ENCODE peak calls at places on chromosome 2, in seven cellular contexts. One of them, this sample, is unnamed.

GRCh38 chr2:180337136-180337535 is 330.0 kb upstream of the CWC22 start:
- DNase-seq in nucleus accumbens: no peak
- DNase-seq in globus pallidus: no peak
- DNase-seq in posterior cingulate gyrus: no peak
- DNase-seq in RWPE1: no peak
- DNase-seq in activated CD4-positive, alpha-beta T cell treated with anti-CD3 and anti-CD28 coated beads for 24 hours: no peak
- DNase-seq in stimulated activated CD8-positive, alpha-beta memory T cell treated with anti-CD3 and anti-CD28 coated beads, Interleukin-2, amount 100 ng/mL, for 1 hour: no peak
- DNase-seq in this sample: no peak

GRCh38 chr2:102141915-102142828 is at the start of gene IL1R1:
- DNase-seq in nucleus accumbens: no peak
- DNase-seq in globus pallidus: peak; percentile 5
- DNase-seq in posterior cingulate gyrus: peak; percentile 35
- DNase-seq in RWPE1: peak; percentile 67
- DNase-seq in activated CD4-positive, alpha-beta T cell treated with anti-CD3 and anti-CD28 coated beads for 24 hours: no peak
- DNase-seq in stimulated activated CD8-positive, alpha-beta memory T cell treated with anti-CD3 and anti-CD28 coated beads, Interleukin-2, amount 100 ng/mL, for 1 hour: no peak
- DNase-seq in this sample: no peak

GRCh38 chr2:7269993-7270392 is 352.8 kb downstream of the RNF144A start:
- DNase-seq in nucleus accumbens: no peak
- DNase-seq in globus pallidus: no peak
- DNase-seq in posterior cingulate gyrus: no peak
- DNase-seq in RWPE1: no peak
- DNase-seq in activated CD4-positive, alpha-beta T cell treated with anti-CD3 and anti-CD28 coated beads for 24 hours: no peak
- DNase-seq in stimulated activated CD8-positive, alpha-beta memory T cell treated with anti-CD3 and anti-CD28 coated beads, Interleukin-2, amount 100 ng/mL, for 1 hour: no peak
- DNase-seq in this sample: no peak

GRCh38 chr2:241811209-241811951 is 2.4 kb downstream of the NEU4 start:
- DNase-seq in nucleus accumbens: peak; percentile 44
- DNase-seq in globus pallidus: peak; percentile 77
- DNase-seq in posterior cingulate gyrus: no peak
- DNase-seq in RWPE1: no peak
- DNase-seq in activated CD4-positive, alpha-beta T cell treated with anti-CD3 and anti-CD28 coated beads for 24 hours: no peak
- DNase-seq in stimulated activated CD8-positive, alpha-beta memory T cell treated with anti-CD3 and anti-CD28 coated beads, Interleukin-2, amount 100 ng/mL, for 1 hour: no peak
- DNase-seq in this sample: no peak

GRCh38 chr2:68438455-68439303 is 28.4 kb downstream of the FBXO48 start:
- DNase-seq in nucleus accumbens: no peak
- DNase-seq in globus pallidus: no peak
- DNase-seq in posterior cingulate gyrus: no peak
- DNase-seq in RWPE1: no peak
- DNase-seq in activated CD4-positive, alpha-beta T cell treated with anti-CD3 and anti-CD28 coated beads for 24 hours: no peak
- DNase-seq in stimulated activated CD8-positive, alpha-beta memory T cell treated with anti-CD3 and anti-CD28 coated beads, Interleukin-2, amount 100 ng/mL, for 1 hour: no peak
- DNase-seq in this sample: no peak

GRCh38 chr2:147110317-147110716 is 734.5 kb upstream of the ACVR2A start:
- DNase-seq in nucleus accumbens: no peak
- DNase-seq in globus pallidus: no peak
- DNase-seq in posterior cingulate gyrus: no peak
- DNase-seq in RWPE1: no peak
- DNase-seq in activated CD4-positive, alpha-beta T cell treated with anti-CD3 and anti-CD28 coated beads for 24 hours: no peak
- DNase-seq in stimulated activated CD8-positive, alpha-beta memory T cell treated with anti-CD3 and anti-CD28 coated beads, Interleukin-2, amount 100 ng/mL, for 1 hour: no peak
- DNase-seq in this sample: no peak

GRCh38 chr2:199085201-199085750 is 372.5 kb downstream of the SATB2 start:
- DNase-seq in nucleus accumbens: no peak
- DNase-seq in globus pallidus: no peak
- DNase-seq in posterior cingulate gyrus: no peak
- DNase-seq in RWPE1: no peak
- DNase-seq in activated CD4-positive, alpha-beta T cell treated with anti-CD3 and anti-CD28 coated beads for 24 hours: no peak
- DNase-seq in stimulated activated CD8-positive, alpha-beta memory T cell treated with anti-CD3 and anti-CD28 coated beads, Interleukin-2, amount 100 ng/mL, for 1 hour: no peak
- DNase-seq in this sample: no peak

GRCh38 chr2:54652540-54652939 is 70.9 kb upstream of the EML6 start:
- DNase-seq in nucleus accumbens: no peak
- DNase-seq in globus pallidus: no peak
- DNase-seq in posterior cingulate gyrus: no peak
- DNase-seq in RWPE1: no peak
- DNase-seq in activated CD4-positive, alpha-beta T cell treated with anti-CD3 and anti-CD28 coated beads for 24 hours: no peak
- DNase-seq in stimulated activated CD8-positive, alpha-beta memory T cell treated with anti-CD3 and anti-CD28 coated beads, Interleukin-2, amount 100 ng/mL, for 1 hour: no peak
- DNase-seq in this sample: no peak

GRCh38 chr2:100243671-100244030 is 78.7 kb downstream of the LONRF2 start:
- DNase-seq in nucleus accumbens: no peak
- DNase-seq in globus pallidus: no peak
- DNase-seq in posterior cingulate gyrus: no peak
- DNase-seq in RWPE1: no peak
- DNase-seq in activated CD4-positive, alpha-beta T cell treated with anti-CD3 and anti-CD28 coated beads for 24 hours: no peak
- DNase-seq in stimulated activated CD8-positive, alpha-beta memory T cell treated with anti-CD3 and anti-CD28 coated beads, Interleukin-2, amount 100 ng/mL, for 1 hour: no peak
- DNase-seq in this sample: no peak

GRCh38 chr2:72993147-72993546 is 75.8 kb downstream of the EMX1 start:
- DNase-seq in nucleus accumbens: no peak
- DNase-seq in globus pallidus: peak; percentile 42
- DNase-seq in posterior cingulate gyrus: no peak
- DNase-seq in RWPE1: peak; percentile 64
- DNase-seq in activated CD4-positive, alpha-beta T cell treated with anti-CD3 and anti-CD28 coated beads for 24 hours: peak; percentile 49
- DNase-seq in stimulated activated CD8-positive, alpha-beta memory T cell treated with anti-CD3 and anti-CD28 coated beads, Interleukin-2, amount 100 ng/mL, for 1 hour: no peak
- DNase-seq in this sample: no peak

GRCh38 chr2:200360364-200360763 is 53.9 kb downstream of the SPATS2L start:
- DNase-seq in nucleus accumbens: no peak
- DNase-seq in globus pallidus: no peak
- DNase-seq in posterior cingulate gyrus: no peak
- DNase-seq in RWPE1: no peak
- DNase-seq in activated CD4-positive, alpha-beta T cell treated with anti-CD3 and anti-CD28 coated beads for 24 hours: no peak
- DNase-seq in stimulated activated CD8-positive, alpha-beta memory T cell treated with anti-CD3 and anti-CD28 coated beads, Interleukin-2, amount 100 ng/mL, for 1 hour: no peak
- DNase-seq in this sample: no peak

GRCh38 chr2:239073270-239073669 is 225.4 kb downstream of the TWIST2 start:
- DNase-seq in nucleus accumbens: no peak
- DNase-seq in globus pallidus: no peak
- DNase-seq in posterior cingulate gyrus: no peak
- DNase-seq in RWPE1: no peak
- DNase-seq in activated CD4-positive, alpha-beta T cell treated with anti-CD3 and anti-CD28 coated beads for 24 hours: no peak
- DNase-seq in stimulated activated CD8-positive, alpha-beta memory T cell treated with anti-CD3 and anti-CD28 coated beads, Interleukin-2, amount 100 ng/mL, for 1 hour: no peak
- DNase-seq in this sample: no peak

GRCh38 chr2:95073856-95074662 is 47.5 kb downstream of the MRPS5 start:
- DNase-seq in nucleus accumbens: peak; percentile 49
- DNase-seq in globus pallidus: peak; percentile 96
- DNase-seq in posterior cingulate gyrus: peak; percentile 70
- DNase-seq in RWPE1: no peak
- DNase-seq in activated CD4-positive, alpha-beta T cell treated with anti-CD3 and anti-CD28 coated beads for 24 hours: no peak
- DNase-seq in stimulated activated CD8-positive, alpha-beta memory T cell treated with anti-CD3 and anti-CD28 coated beads, Interleukin-2, amount 100 ng/mL, for 1 hour: no peak
- DNase-seq in this sample: no peak

GRCh38 chr2:216287251-216287650 is 85.0 kb downstream of the MARCHF4 start:
- DNase-seq in nucleus accumbens: no peak
- DNase-seq in globus pallidus: no peak
- DNase-seq in posterior cingulate gyrus: no peak
- DNase-seq in RWPE1: no peak
- DNase-seq in activated CD4-positive, alpha-beta T cell treated with anti-CD3 and anti-CD28 coated beads for 24 hours: no peak
- DNase-seq in stimulated activated CD8-positive, alpha-beta memory T cell treated with anti-CD3 and anti-CD28 coated beads, Interleukin-2, amount 100 ng/mL, for 1 hour: no peak
- DNase-seq in this sample: no peak

GRCh38 chr2:29544917-29545316 is 376.5 kb downstream of the ALK start:
- DNase-seq in nucleus accumbens: no peak
- DNase-seq in globus pallidus: no peak
- DNase-seq in posterior cingulate gyrus: no peak
- DNase-seq in RWPE1: no peak
- DNase-seq in activated CD4-positive, alpha-beta T cell treated with anti-CD3 and anti-CD28 coated beads for 24 hours: no peak
- DNase-seq in stimulated activated CD8-positive, alpha-beta memory T cell treated with anti-CD3 and anti-CD28 coated beads, Interleukin-2, amount 100 ng/mL, for 1 hour: no peak
- DNase-seq in this sample: no peak

GRCh38 chr2:160352492-160352891 is 141.1 kb downstream of the RBMS1 start:
- DNase-seq in nucleus accumbens: no peak
- DNase-seq in globus pallidus: no peak
- DNase-seq in posterior cingulate gyrus: no peak
- DNase-seq in RWPE1: peak; percentile 95
- DNase-seq in activated CD4-positive, alpha-beta T cell treated with anti-CD3 and anti-CD28 coated beads for 24 hours: no peak
- DNase-seq in stimulated activated CD8-positive, alpha-beta memory T cell treated with anti-CD3 and anti-CD28 coated beads, Interleukin-2, amount 100 ng/mL, for 1 hour: no peak
- DNase-seq in this sample: no peak

GRCh38 chr2:129780316-129781282 is 198.9 kb upstream of the RAB6C start:
- DNase-seq in nucleus accumbens: no peak
- DNase-seq in globus pallidus: no peak
- DNase-seq in posterior cingulate gyrus: no peak
- DNase-seq in RWPE1: no peak
- DNase-seq in activated CD4-positive, alpha-beta T cell treated with anti-CD3 and anti-CD28 coated beads for 24 hours: no peak
- DNase-seq in stimulated activated CD8-positive, alpha-beta memory T cell treated with anti-CD3 and anti-CD28 coated beads, Interleukin-2, amount 100 ng/mL, for 1 hour: no peak
- DNase-seq in this sample: no peak

GRCh38 chr2:157840568-157841156 is 35.5 kb downstream of the ACVR1 start:
- DNase-seq in nucleus accumbens: no peak
- DNase-seq in globus pallidus: no peak
- DNase-seq in posterior cingulate gyrus: no peak
- DNase-seq in RWPE1: no peak
- DNase-seq in activated CD4-positive, alpha-beta T cell treated with anti-CD3 and anti-CD28 coated beads for 24 hours: no peak
- DNase-seq in stimulated activated CD8-positive, alpha-beta memory T cell treated with anti-CD3 and anti-CD28 coated beads, Interleukin-2, amount 100 ng/mL, for 1 hour: no peak
- DNase-seq in this sample: no peak

GRCh38 chr2:16454621-16455020 is 211.0 kb downstream of the CYRIA start:
- DNase-seq in nucleus accumbens: no peak
- DNase-seq in globus pallidus: no peak
- DNase-seq in posterior cingulate gyrus: no peak
- DNase-seq in RWPE1: no peak
- DNase-seq in activated CD4-positive, alpha-beta T cell treated with anti-CD3 and anti-CD28 coated beads for 24 hours: no peak
- DNase-seq in stimulated activated CD8-positive, alpha-beta memory T cell treated with anti-CD3 and anti-CD28 coated beads, Interleukin-2, amount 100 ng/mL, for 1 hour: no peak
- DNase-seq in this sample: no peak

GRCh38 chr2:206432432-206433082 is 10.8 kb upstream of the ADAM23 start:
- DNase-seq in nucleus accumbens: no peak
- DNase-seq in globus pallidus: no peak
- DNase-seq in posterior cingulate gyrus: no peak
- DNase-seq in RWPE1: no peak
- DNase-seq in activated CD4-positive, alpha-beta T cell treated with anti-CD3 and anti-CD28 coated beads for 24 hours: no peak
- DNase-seq in stimulated activated CD8-positive, alpha-beta memory T cell treated with anti-CD3 and anti-CD28 coated beads, Interleukin-2, amount 100 ng/mL, for 1 hour: no peak
- DNase-seq in this sample: no peak

GRCh38 chr2:234161932-234162331 is 111.4 kb downstream of the SPP2 start:
- DNase-seq in nucleus accumbens: no peak
- DNase-seq in globus pallidus: no peak
- DNase-seq in posterior cingulate gyrus: no peak
- DNase-seq in RWPE1: peak; percentile 56
- DNase-seq in activated CD4-positive, alpha-beta T cell treated with anti-CD3 and anti-CD28 coated beads for 24 hours: no peak
- DNase-seq in stimulated activated CD8-positive, alpha-beta memory T cell treated with anti-CD3 and anti-CD28 coated beads, Interleukin-2, amount 100 ng/mL, for 1 hour: no peak
- DNase-seq in this sample: no peak

GRCh38 chr2:173854840-173855239 is 110.3 kb downstream of the SP3 start:
- DNase-seq in nucleus accumbens: no peak
- DNase-seq in globus pallidus: no peak
- DNase-seq in posterior cingulate gyrus: no peak
- DNase-seq in RWPE1: no peak
- DNase-seq in activated CD4-positive, alpha-beta T cell treated with anti-CD3 and anti-CD28 coated beads for 24 hours: no peak
- DNase-seq in stimulated activated CD8-positive, alpha-beta memory T cell treated with anti-CD3 and anti-CD28 coated beads, Interleukin-2, amount 100 ng/mL, for 1 hour: no peak
- DNase-seq in this sample: no peak

GRCh38 chr2:120810639-120811038 is 75.0 kb downstream of the GLI2 start:
- DNase-seq in nucleus accumbens: no peak
- DNase-seq in globus pallidus: no peak
- DNase-seq in posterior cingulate gyrus: no peak
- DNase-seq in RWPE1: no peak
- DNase-seq in activated CD4-positive, alpha-beta T cell treated with anti-CD3 and anti-CD28 coated beads for 24 hours: no peak
- DNase-seq in stimulated activated CD8-positive, alpha-beta memory T cell treated with anti-CD3 and anti-CD28 coated beads, Interleukin-2, amount 100 ng/mL, for 1 hour: no peak
- DNase-seq in this sample: no peak